ENCODE peak calls at places on chromosomes 13 and 19, in four cellular contexts. X is pancreas, H is AG04450, D is K562. U is an unnamed sample.

GRCh38 chr13:24706886-24707585 is 26.8 kb downstream of the ATP12A start:
- DNase-seq in X (no peak), H (no peak), D (no peak), U (no peak)

GRCh38 chr19:13366529-13367143 is 139.6 kb downstream of the CACNA1A start:
- DNase-seq in X (no peak), H (no peak), D (peak), U (no peak)

GRCh38 chr19:47229674-47230121 is 1.3 kb downstream of the BBC3 start:
- DNase-seq in X (no peak), H (no peak), D (no peak), U (peak)

GRCh38 chr13:102203718-102204117 is 198.1 kb downstream of the FGF14 start:
- DNase-seq in X (no peak), H (no peak), D (no peak), U (no peak)

GRCh38 chr19:12665281-12665573 is 1.3 kb downstream of the MAN2B1 start:
- DNase-seq in X (peak), H (no peak), D (no peak), U (peak)

GRCh38 chr13:106230450-106230849 is 305.0 kb downstream of the EFNB2 start:
- DNase-seq in X (no peak), H (peak), D (no peak), U (no peak)

GRCh38 chr19:16002380-16002779 is 53.6 kb downstream of the OR10H4 start:
- DNase-seq in X (no peak), H (no peak), D (no peak), U (no peak)

GRCh38 chr19:35736913-35737886 is 5.1 kb downstream of the IGFLR1 start:
- DNase-seq in X (no peak), H (no peak), D (no peak), U (peak)

GRCh38 chr19:32222594-32222993 is 122.8 kb upstream of the ZNF507 start:
- DNase-seq in X (no peak), H (no peak), D (no peak), U (no peak)

GRCh38 chr19:54493967-54494585 is 8.6 kb upstream of the LAIR2 start:
- DNase-seq in X (no peak), H (no peak), D (no peak), U (no peak)

GRCh38 chr19:13757805-13758772 is 6.2 kb upstream of the MRI1 start:
- DNase-seq in X (no peak), H (no peak), D (no peak), U (no peak)

GRCh38 chr19:4375620-4376228 is 24.6 kb downstream of the SH3GL1 start:
- DNase-seq in X (no peak), H (no peak), D (peak), U (no peak)

GRCh38 chr19:17404015-17404414 is 1.4 kb downstream of the BST2 start:
- DNase-seq in X (no peak), H (no peak), D (peak), U (peak)

GRCh38 chr13:76884571-76885202 is 1.5 kb downstream of the KCTD12 start:
- DNase-seq in X (no peak), H (no peak), D (no peak), U (peak)

GRCh38 chr19:17538684-17539287 is 16.7 kb upstream of the COLGALT1 start:
- DNase-seq in X (no peak), H (no peak), D (no peak), U (peak)

GRCh38 chr19:29841209-29841558 is 29.4 kb downstream of the CCNE1 start:
- DNase-seq in X (no peak), H (no peak), D (no peak), U (no peak)

GRCh38 chr13:107035778-107036177 is 467.8 kb upstream of the ARGLU1 start:
- DNase-seq in X (no peak), H (peak), D (no peak), U (no peak)

GRCh38 chr13:30928971-30929370 is 3.5 kb upstream of the TEX26 start:
- DNase-seq in X (no peak), H (no peak), D (no peak), U (no peak)

GRCh38 chr13:103033999-103034398 is 32.2 kb downstream of the SLC10A2 start:
- DNase-seq in X (no peak), H (no peak), D (no peak), U (no peak)

GRCh38 chr13:114142640-114143490 is 10.4 kb upstream of the RASA3 start:
- DNase-seq in X (peak), H (no peak), D (peak), U (peak)

GRCh38 chr13:26061947-26062346 is 10.1 kb upstream of the SHISA2 start:
- DNase-seq in X (no peak), H (peak), D (no peak), U (no peak)

GRCh38 chr13:93262729-93263128 is 36.1 kb downstream of the GPC6 start:
- DNase-seq in X (no peak), H (no peak), D (no peak), U (no peak)

GRCh38 chr19:40990972-40991381 is at the start of gene CYP2B6:
- DNase-seq in X (no peak), H (no peak), D (no peak), U (no peak)

DNA sequence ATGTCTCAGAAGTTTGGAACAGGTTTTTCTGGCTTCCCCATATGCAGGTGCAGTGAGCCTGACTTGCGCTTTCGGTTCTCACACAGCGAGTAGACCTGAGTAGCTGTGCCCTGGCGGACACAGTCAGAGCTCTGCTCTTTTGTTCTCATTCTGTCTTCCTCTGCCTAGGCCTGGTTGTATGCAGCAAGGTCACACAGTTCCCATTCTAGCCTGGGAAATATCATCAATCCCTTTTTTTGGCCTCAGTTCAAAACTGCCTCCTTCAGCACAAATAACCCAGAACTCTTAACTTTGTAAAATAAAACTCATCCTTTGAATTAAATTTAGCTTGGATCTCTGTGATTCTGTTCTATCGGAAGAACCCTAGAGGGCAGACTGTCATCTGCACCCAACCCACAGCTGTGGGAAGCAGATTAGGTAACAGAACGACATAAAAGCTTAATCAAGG is 10.2 kb downstream of the OXGR1 start:
- DNase-seq in X (peak), H (no peak), D (no peak), U (peak)
- TF ChIP-seq CTCF in X (peak), H (no peak), D (peak), U (no peak)

GRCh38 chr19:7199613-7200533 is 94.3 kb downstream of the INSR start:
- DNase-seq in X (peak), H (no peak), D (no peak), U (no peak)

GRCh38 chr19:7196721-7197168 is 97.5 kb downstream of the INSR start:
- DNase-seq in X (peak), H (no peak), D (no peak), U (no peak)

GRCh38 chr19:7200739-7201138 is 93.5 kb downstream of the INSR start:
- DNase-seq in X (no peak), H (no peak), D (no peak), U (peak)

GRCh38 chr19:7197169-7197759 is 97.0 kb downstream of the INSR start:
- DNase-seq in X (peak), H (peak), D (peak), U (peak)

DNA sequence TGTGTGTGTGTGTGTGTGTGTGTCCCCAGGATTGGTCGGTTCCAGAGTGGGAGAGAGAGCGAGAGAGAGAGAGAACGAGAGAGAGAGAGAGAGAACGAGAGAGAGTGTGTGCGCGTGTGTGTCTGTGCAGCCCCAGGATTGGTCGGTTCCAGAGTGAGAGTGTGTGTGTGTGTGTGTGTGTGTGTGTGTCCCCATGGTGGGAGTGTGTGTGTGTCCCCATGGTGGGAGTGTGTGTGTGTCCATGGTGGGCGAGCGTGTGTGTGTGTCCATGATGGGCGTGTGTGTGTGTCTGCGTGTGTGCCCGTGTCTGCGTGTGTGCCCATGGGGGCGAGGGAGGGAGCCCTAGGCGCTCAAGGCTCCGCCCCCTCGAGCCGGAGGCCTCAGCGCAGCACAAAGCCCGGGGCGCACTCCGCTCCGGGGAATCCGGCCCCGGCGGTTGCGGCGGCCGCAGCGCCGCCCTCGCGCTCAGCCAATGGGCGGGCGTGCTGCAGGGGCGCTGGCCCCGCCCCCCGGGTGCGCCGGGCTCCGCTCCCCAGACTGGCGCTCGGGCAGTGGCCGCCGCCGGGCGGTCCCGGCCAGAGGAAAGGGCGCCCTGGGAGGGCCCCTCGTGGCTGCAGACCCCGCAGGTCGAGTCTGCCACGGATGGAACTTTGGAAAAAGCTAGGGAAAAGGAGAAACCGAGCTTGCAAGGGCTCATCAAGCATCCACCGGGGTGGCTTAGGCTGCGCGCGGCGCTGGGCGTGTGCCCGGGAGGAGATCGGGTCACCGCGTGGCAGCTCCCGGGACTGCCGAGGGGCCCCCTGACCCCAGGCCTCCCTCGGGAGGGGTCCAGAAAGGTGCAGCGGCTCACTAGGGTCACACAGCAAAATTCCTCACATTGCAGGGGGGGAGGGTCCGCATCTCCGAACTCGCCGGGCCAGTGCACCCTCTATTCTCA is 96.2 kb downstream of the INSR start:
- DNase-seq in X (peak), H (peak), D (peak), U (peak)
- TF ChIP-seq CTCF in X (peak), H (no peak), D (no peak), U (no peak)

GRCh38 chr19:9431475-9431874 is 3.9 kb downstream of the ZNF266 start:
- DNase-seq in X (no peak), H (no peak), D (peak), U (peak)
- TF ChIP-seq CTCF in X (no peak), H (peak), D (peak), U (peak)

DNA sequence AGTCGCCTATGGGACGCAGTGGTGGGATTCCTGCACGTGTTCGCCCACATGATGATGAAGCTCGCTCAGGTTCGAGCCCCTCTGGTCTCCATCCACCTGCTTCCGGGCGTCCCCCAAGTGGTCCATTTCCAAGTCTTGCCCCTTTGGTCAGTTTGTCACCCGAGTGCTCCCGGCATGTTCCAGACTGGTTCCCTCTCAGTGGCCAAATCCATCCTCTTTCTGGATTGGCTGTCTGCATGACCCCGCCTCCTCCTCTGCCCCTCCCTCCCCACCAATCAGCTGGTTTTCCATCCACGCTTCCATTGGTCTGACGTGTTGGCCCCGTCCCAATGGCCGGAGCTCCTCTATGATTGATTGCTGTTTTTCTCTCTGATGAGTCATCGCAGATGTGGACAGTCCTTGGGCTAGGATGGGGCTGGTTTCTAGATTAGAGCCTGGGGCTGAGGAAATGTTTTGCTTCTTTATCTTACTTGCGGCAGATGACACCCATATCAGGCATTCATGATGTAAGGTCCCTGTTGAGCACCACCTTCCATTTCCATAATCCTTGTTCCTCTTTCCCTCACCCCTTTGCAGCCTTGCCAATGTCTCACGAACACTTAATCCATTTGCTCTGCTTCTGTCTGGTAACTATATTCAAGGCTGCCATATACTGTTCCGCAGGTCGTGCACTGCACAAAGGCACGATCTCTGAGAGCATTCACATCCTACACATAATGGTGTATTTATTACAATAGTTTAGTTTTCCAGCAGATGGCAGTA is 73.8 kb downstream of the MAP4K1 start:
- DNase-seq in X (peak), H (peak), D (peak), U (peak)
- TF ChIP-seq CTCF in X (peak), H (no peak), D (peak), U (peak)

U was measured in activated CD8-positive, alpha-beta T cell treated with anti-CD3 and anti-CD28 coated beads for 36 hours.